ENCODE peak calls at places on chromosomes 1 and 21, in five cellular contexts. One of them, this sample, is unnamed.
A peak's percentile ranks its signal among the peaks of the same experiment; 100 is the strongest.

GRCh38 chr1:194347184-194347583 is 1160.8 kb upstream of the B3GALT2 start:
- DNase-seq in HepG2: no peak
- DNase-seq in SK-N-SH: no peak
- DNase-seq in K562: no peak
- DNase-seq in GM12878: no peak
- DNase-seq in this sample: no peak

GRCh38 chr1:65148548-65149390 is 766 bp downstream of the AK4 start:
- DNase-seq in K562: peak; percentile 57
- DNase-seq in SK-N-SH: peak; percentile 85
- DNase-seq in GM12878: peak; percentile 45
- DNase-seq in HepG2: no peak
- DNase-seq in this sample: peak; percentile 40

GRCh38 chr1:100896481-100896982 is 642 bp downstream of the SLC30A7 start:
- DNase-seq in GM12878: peak; percentile 57
- DNase-seq in HepG2: peak; percentile 76
- DNase-seq in SK-N-SH: peak; percentile 41
- DNase-seq in K562: peak; percentile 74
- DNase-seq in this sample: peak; percentile 27

GRCh38 chr1:47579809-47580208 is 142.0 kb downstream of the FOXD2 start:
- DNase-seq in K562: no peak
- DNase-seq in GM12878: no peak
- DNase-seq in HepG2: no peak
- DNase-seq in SK-N-SH: no peak
- DNase-seq in this sample: no peak

GRCh38 chr1:116712510-116712909 is 41.7 kb upstream of the CD2 start:
- DNase-seq in GM12878: no peak
- DNase-seq in SK-N-SH: no peak
- DNase-seq in HepG2: no peak
- DNase-seq in K562: no peak
- DNase-seq in this sample: no peak

GRCh38 chr1:23401313-23401712 is 23.2 kb downstream of the TCEA3 start:
- DNase-seq in K562: no peak
- DNase-seq in HepG2: no peak
- DNase-seq in GM12878: no peak
- DNase-seq in SK-N-SH: no peak
- DNase-seq in this sample: no peak

GRCh38 chr1:214215583-214215982 is 65.4 kb upstream of the SMYD2 start:
- DNase-seq in HepG2: no peak
- DNase-seq in GM12878: no peak
- DNase-seq in SK-N-SH: no peak
- DNase-seq in K562: no peak
- DNase-seq in this sample: no peak

GRCh38 chr21:41953831-41954653 is at the start of gene C2CD2:
- DNase-seq in GM12878: no peak
- DNase-seq in SK-N-SH: peak; percentile 91
- DNase-seq in HepG2: peak; percentile 55
- DNase-seq in K562: peak; percentile 89
- DNase-seq in this sample: peak; percentile 47

GRCh38 chr1:34460193-34460592 is 283.5 kb downstream of the C1orf94 start:
- DNase-seq in GM12878: peak; percentile 31
- DNase-seq in K562: peak; percentile 53
- DNase-seq in SK-N-SH: peak; percentile 37
- DNase-seq in HepG2: peak; percentile 21
- DNase-seq in this sample: peak; percentile 15

GRCh38 chr1:31315902-31316301 is 19.1 kb downstream of the ZCCHC17 start:
- DNase-seq in HepG2: no peak
- DNase-seq in K562: no peak
- DNase-seq in GM12878: no peak
- DNase-seq in SK-N-SH: no peak
- DNase-seq in this sample: no peak

GRCh38 chr21:45818276-45818903 is 163.2 kb upstream of the COL6A1 start:
- DNase-seq in SK-N-SH: no peak
- DNase-seq in HepG2: no peak
- DNase-seq in K562: peak; percentile 41
- DNase-seq in GM12878: no peak
- DNase-seq in this sample: peak; percentile 13

GRCh38 chr1:203306970-203307541 is 1.7 kb downstream of the BTG2 start:
- DNase-seq in HepG2: no peak
- DNase-seq in SK-N-SH: no peak
- DNase-seq in GM12878: no peak
- DNase-seq in K562: no peak
- DNase-seq in this sample: no peak

GRCh38 chr1:203304391-203304918 is 864 bp upstream of the BTG2 start:
- DNase-seq in K562: no peak
- DNase-seq in HepG2: no peak
- DNase-seq in GM12878: no peak
- DNase-seq in SK-N-SH: no peak
- DNase-seq in this sample: no peak

GRCh38 chr1:203305809-203306088 is 430 bp downstream of the BTG2 start:
- DNase-seq in GM12878: no peak
- DNase-seq in K562: no peak
- DNase-seq in HepG2: no peak
- DNase-seq in SK-N-SH: peak; percentile 69
- DNase-seq in this sample: peak; percentile 41

GRCh38 chr1:203306089-203306969 is 1.0 kb downstream of the BTG2 start:
- DNase-seq in K562: peak; percentile 94
- DNase-seq in GM12878: no peak
- DNase-seq in HepG2: peak; percentile 62
- DNase-seq in SK-N-SH: peak; percentile 82
- DNase-seq in this sample: peak; percentile 43

GRCh38 chr1:203304919-203305808 is at the start of gene BTG2:
- DNase-seq in K562: peak; percentile 96
- DNase-seq in HepG2: peak; percentile 66
- DNase-seq in GM12878: no peak
- DNase-seq in SK-N-SH: peak; percentile 99
- DNase-seq in this sample: peak; percentile 95
- TF ChIP-seq EP300 in K562: peak; percentile 1
- TF ChIP-seq EP300 in HepG2: no peak
- TF ChIP-seq EP300 in GM12878: no peak
- TF ChIP-seq EP300 in SK-N-SH: no peak
- TF ChIP-seq EP300 in this sample: no peak

GRCh38 chr1:197356723-197357533 is 88.9 kb downstream of the CRB1 start:
- DNase-seq in K562: peak; percentile 75
- DNase-seq in SK-N-SH: peak; percentile 63
- DNase-seq in HepG2: peak; percentile 32
- DNase-seq in GM12878: no peak
- DNase-seq in this sample: peak; percentile 67
- TF ChIP-seq REST in K562: no peak
- TF ChIP-seq REST in SK-N-SH: no peak
- TF ChIP-seq REST in HepG2: no peak
- TF ChIP-seq REST in GM12878: no peak
- TF ChIP-seq REST in this sample: no peak

DNA sequence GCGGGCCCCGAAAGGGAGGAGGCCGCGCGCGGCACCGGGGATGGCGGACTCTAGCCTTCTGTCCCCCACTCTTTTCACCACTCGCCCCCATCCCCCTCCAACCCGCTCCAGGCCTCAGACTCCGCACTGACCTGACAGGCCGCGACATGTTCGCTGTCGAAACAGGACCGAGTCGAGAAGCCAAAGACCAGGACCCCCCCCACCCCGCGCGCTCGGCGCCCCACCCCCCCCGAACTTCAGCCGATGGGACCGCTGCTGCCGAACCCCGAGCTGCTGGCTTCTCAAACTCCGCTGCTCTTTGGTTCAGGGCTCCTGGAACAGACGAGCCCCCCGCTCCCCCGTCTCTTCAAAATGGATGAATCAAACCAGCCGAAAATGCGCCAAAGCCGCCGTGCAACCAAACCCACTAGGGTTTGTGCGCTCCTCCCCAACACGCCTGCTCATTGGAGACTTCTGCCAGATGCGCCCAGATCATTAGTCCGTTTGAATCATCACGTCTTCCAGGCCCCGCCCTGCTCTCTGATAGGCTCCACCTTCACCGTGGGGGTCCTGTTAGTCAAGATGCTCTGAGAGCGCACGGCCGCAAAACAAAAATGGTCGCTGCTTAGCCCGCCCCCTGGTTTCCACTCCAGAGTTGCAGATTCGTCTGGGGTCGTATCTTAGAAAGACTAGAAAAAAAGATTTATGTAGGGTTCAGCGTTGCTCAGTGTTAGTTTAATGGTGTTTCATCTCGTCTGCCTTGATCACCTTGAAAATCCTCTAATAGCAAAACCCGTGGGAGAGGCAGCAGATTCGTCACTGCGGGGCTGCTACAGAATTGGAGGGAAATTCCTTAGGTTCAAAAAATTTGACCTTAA is at the start of gene NUCKS1:
- DNase-seq in K562: peak; percentile 100
- DNase-seq in GM12878: peak; percentile 93
- DNase-seq in HepG2: peak; percentile 99
- DNase-seq in SK-N-SH: peak; percentile 82
- DNase-seq in this sample: peak; percentile 100
- TF ChIP-seq EP300 in K562: peak; percentile 99
- TF ChIP-seq EP300 in GM12878: no peak
- TF ChIP-seq EP300 in HepG2: no peak
- TF ChIP-seq EP300 in SK-N-SH: peak; percentile 96
- TF ChIP-seq EP300 in this sample: no peak

GRCh38 chr1:243397613-243398321 is 141.9 kb downstream of the SDCCAG8 start:
- DNase-seq in SK-N-SH: no peak
- DNase-seq in GM12878: no peak
- DNase-seq in HepG2: peak; percentile 3
- DNase-seq in K562: no peak
- DNase-seq in this sample: no peak
- TF ChIP-seq REST in SK-N-SH: no peak
- TF ChIP-seq REST in GM12878: no peak
- TF ChIP-seq REST in HepG2: no peak
- TF ChIP-seq REST in K562: no peak
- TF ChIP-seq REST in this sample: no peak

GRCh38 chr21:32233722-32234301 is 45.0 kb downstream of the MIS18A start:
- DNase-seq in SK-N-SH: no peak
- DNase-seq in K562: no peak
- DNase-seq in GM12878: no peak
- DNase-seq in HepG2: no peak
- DNase-seq in this sample: no peak
- TF ChIP-seq EP300 in SK-N-SH: no peak
- TF ChIP-seq EP300 in K562: no peak
- TF ChIP-seq EP300 in GM12878: no peak
- TF ChIP-seq EP300 in HepG2: no peak
- TF ChIP-seq EP300 in this sample: no peak

GRCh38 chr1:18256318-18257235 is 149.0 kb downstream of the IGSF21 start:
- DNase-seq in HepG2: peak; percentile 10
- DNase-seq in K562: peak; percentile 66
- DNase-seq in SK-N-SH: no peak
- DNase-seq in GM12878: no peak
- DNase-seq in this sample: peak; percentile 15
- TF ChIP-seq REST in HepG2: peak; percentile 97
- TF ChIP-seq REST in K562: peak; percentile 97
- TF ChIP-seq REST in SK-N-SH: peak; percentile 78
- TF ChIP-seq REST in GM12878: peak; percentile 95
- TF ChIP-seq REST in this sample: peak; percentile 93

DNA sequence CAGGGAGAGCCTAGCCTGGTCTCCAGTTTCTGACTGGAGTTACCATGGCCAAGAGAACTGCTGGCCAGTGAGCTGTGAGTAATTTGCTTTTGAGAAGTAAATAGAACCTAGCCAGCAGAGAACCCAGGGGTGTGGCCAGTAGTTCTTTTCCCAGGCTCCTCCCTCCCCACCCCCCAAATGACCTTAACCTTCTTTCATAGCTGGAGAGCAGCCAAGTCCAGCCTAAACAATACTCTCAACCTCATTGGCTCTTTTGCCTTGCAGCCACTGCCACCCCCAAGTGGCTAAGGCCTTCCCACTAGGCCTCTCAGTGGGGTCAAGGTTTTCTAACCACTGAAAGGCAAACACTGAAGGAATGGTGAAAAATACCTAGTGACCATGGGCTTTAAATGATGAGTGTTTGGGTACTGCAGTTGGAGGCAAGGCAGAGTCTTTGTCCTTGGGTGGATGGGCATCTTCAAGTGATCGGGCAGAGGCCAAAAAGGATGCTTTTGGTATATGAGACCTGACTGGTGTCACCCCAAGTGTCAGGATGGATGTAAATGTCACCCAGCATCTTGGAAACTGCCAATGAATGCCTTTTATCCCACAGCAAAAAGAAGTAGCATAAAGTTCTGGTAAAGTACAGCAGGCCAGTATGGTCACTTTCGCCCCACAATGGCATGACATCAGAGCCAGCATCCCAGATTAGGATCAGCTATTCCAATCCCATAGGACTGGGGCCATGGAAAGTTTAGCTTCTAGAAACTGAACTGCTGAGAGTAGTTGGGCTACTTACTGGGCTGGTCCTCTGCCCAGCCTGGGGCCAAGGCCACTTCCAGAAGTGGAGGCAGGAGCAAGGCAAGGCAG is 3.5 kb upstream of the PIGV start:
- DNase-seq in K562: peak; percentile 99
- DNase-seq in HepG2: peak; percentile 99
- DNase-seq in SK-N-SH: no peak
- DNase-seq in GM12878: no peak
- DNase-seq in this sample: peak; percentile 49
- TF ChIP-seq EP300 in K562: peak; percentile 58
- TF ChIP-seq EP300 in HepG2: peak; percentile 82
- TF ChIP-seq EP300 in SK-N-SH: no peak
- TF ChIP-seq EP300 in GM12878: no peak
- TF ChIP-seq EP300 in this sample: no peak

GRCh38 chr1:216221260-216221700 is 202.0 kb downstream of the USH2A start:
- DNase-seq in K562: peak; percentile 14
- DNase-seq in HepG2: peak; percentile 61
- DNase-seq in SK-N-SH: peak; percentile 35
- DNase-seq in GM12878: peak; percentile 27
- DNase-seq in this sample: peak; percentile 66
- TF ChIP-seq REST in K562: no peak
- TF ChIP-seq REST in HepG2: no peak
- TF ChIP-seq REST in SK-N-SH: no peak
- TF ChIP-seq REST in GM12878: no peak
- TF ChIP-seq REST in this sample: no peak

GRCh38 chr1:40831001-40831732 is 31.0 kb downstream of the CITED4 start:
- DNase-seq in GM12878: no peak
- DNase-seq in SK-N-SH: no peak
- DNase-seq in K562: no peak
- DNase-seq in HepG2: no peak
- DNase-seq in this sample: no peak
- TF ChIP-seq EP300 in GM12878: no peak
- TF ChIP-seq EP300 in SK-N-SH: no peak
- TF ChIP-seq EP300 in K562: no peak
- TF ChIP-seq EP300 in HepG2: no peak
- TF ChIP-seq EP300 in this sample: no peak

This sample was measured in A549.